ENCODE peak calls at places on chromosomes 4 and X, in seven cellular contexts. F is HepG2, M is H1, Q is HCT116, X is K562, K is SK-N-SH, U is GM12878. G is an unnamed sample.

GRCh38 chrX:151596282-151596681 is 32.8 kb downstream of the PASD1 start:
- DNase-seq in F (no peak), M (no peak), Q (no peak), X (no peak), K (no peak), U (no peak), G (no peak)

GRCh38 chr4:125760956-125761355 is 446.2 kb downstream of the FAT4 start:
- DNase-seq in F (no peak), M (no peak), Q (no peak), X (no peak), K (no peak), U (no peak), G (no peak)

GRCh38 chrX:53263597-53264094 is 17.7 kb downstream of the IQSEC2 start:
- DNase-seq in F (no peak), M (no peak), Q (peak; percentile 59), X (peak; percentile 72), K (no peak), U (no peak), G (no peak)

GRCh38 chrX:30643313-30643821 is 9.9 kb upstream of the GK start:
- DNase-seq in F (peak; percentile 87), M (no peak), Q (no peak), X (no peak), K (no peak), U (no peak), G (no peak)

GRCh38 chrX:96480081-96480480 is 204.6 kb upstream of the DIAPH2 start:
- DNase-seq in F (no peak), M (no peak), Q (no peak), X (no peak), K (no peak), U (no peak), G (no peak)

GRCh38 chr4:140704392-140704955 is 51.7 kb downstream of the TBC1D9 start:
- DNase-seq in F (no peak), M (no peak), Q (no peak), X (no peak), K (no peak), U (no peak), G (no peak)

GRCh38 chr4:177281544-177281943 is 28.1 kb upstream of the NEIL3 start:
- DNase-seq in F (no peak), M (no peak), Q (no peak), X (no peak), K (no peak), U (no peak), G (no peak)

GRCh38 chr4:51885371-51885770 is 42.4 kb downstream of the DCUN1D4 start:
- DNase-seq in F (peak; percentile 44), M (no peak), Q (peak; percentile 13), X (peak; percentile 28), K (peak; percentile 21), U (no peak), G (peak; percentile 41)

GRCh38 chr4:153649572-153649991 is 34.5 kb upstream of the TLR2 start:
- DNase-seq in F (peak; percentile 21), M (no peak), Q (peak; percentile 60), X (no peak), K (no peak), U (no peak), G (peak; percentile 40)

GRCh38 chr4:141686146-141686775 is 49.9 kb downstream of the IL15 start:
- DNase-seq in F (no peak), M (no peak), Q (peak; percentile 67), X (no peak), K (no peak), U (no peak), G (no peak)

GRCh38 chr4:41178372-41179085 is 35.8 kb downstream of the APBB2 start:
- DNase-seq in F (no peak), M (no peak), Q (no peak), X (no peak), K (no peak), U (no peak), G (no peak)

GRCh38 chr4:130309221-130309620 is 1213.3 kb downstream of the C4orf33 start:
- DNase-seq in F (no peak), M (no peak), Q (no peak), X (no peak), K (no peak), U (no peak), G (no peak)

GRCh38 chr4:127856485-127857447 is 23.9 kb upstream of the PLK4 start:
- DNase-seq in F (no peak), M (no peak), Q (no peak), X (no peak), K (no peak), U (peak; percentile 60), G (no peak)

GRCh38 chr4:120299631-120300030 is 233.0 kb upstream of the MAD2L1 start:
- DNase-seq in F (no peak), M (no peak), Q (no peak), X (no peak), K (no peak), U (no peak), G (no peak)

DNA sequence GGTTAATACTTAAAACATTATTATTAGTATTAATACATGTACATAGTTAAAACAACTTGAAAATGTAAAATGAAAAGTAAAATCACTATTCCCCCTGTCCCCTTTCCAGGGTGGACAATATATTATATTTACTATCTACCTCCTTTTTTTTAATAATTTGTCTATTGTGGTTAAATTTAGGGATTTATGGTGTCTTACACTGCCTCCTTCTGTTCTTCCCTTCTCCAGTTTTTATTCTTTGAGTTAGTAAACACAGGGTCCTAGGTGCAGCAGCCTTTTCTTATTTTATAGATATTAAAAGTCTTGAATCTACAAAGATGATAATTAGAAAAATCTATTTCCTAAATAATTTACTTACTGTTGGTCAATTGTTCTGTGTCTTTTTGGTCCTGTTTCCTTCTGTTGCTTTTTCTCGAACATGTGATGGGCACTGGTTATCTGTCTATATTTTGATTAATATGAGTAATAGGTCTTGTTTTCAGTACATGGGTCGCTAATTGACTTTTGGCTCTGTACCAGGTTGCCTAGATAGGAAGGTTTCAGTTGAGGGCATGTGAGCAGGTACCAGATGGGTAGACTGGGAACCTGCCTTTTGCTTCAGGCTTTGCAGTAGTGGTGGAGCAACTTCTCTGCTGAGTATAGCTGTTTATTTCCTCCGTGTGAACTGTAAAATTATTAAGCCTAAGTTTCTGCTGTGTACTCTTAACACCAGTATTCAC is 1.1 kb downstream of the NUDT9 start:
- DNase-seq in F (no peak), M (no peak), Q (no peak), X (peak; percentile 14), K (peak; percentile 56), U (no peak), G (no peak)
- TF ChIP-seq JUND in F (no peak), M (no peak), Q (no peak), X (no peak), K (no peak), U (no peak), G (no peak)

DNA sequence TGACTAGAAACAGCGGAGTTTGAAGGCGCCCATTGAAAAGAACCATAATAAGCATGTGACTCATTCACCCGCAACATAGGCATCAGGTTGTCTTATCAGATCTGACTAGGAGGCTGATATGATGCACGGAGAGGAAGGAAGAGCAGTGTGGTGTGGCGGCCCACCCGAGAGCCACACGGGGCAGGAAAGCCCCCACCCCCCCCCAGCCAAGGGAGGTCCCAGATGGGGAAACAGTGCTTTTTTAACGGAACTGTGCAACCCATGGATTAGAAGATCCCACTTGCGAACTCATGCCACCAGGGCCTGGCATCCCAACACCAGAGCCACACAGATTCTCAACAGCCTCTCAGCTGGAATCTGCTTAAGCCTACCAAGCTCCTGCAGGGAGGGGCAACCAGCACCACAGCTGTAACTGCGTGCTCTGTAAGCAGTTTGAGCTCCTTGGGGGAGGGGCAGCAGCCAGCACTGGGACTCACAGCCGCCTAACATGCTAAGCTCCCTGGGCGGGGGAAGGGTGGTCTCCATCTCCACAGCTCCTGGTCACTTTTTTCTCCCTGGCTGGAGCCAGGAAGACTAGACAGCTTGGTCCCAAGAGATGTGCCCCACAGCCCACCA is 466.2 kb downstream of the PDGFC start:
- DNase-seq in F (no peak), M (peak; percentile 19), Q (no peak), X (no peak), K (no peak), U (no peak), G (no peak)
- TF ChIP-seq JUND in F (no peak), M (no peak), Q (no peak), X (no peak), K (peak; percentile 83), U (no peak), G (no peak)

GRCh38 chrX:47859686-47860085 is 23.0 kb downstream of the ZNF81 start:
- DNase-seq in F (no peak), M (no peak), Q (no peak), X (no peak), K (no peak), U (no peak), G (no peak)

GRCh38 chrX:47849776-47850175 is 13.1 kb downstream of the ZNF81 start:
- DNase-seq in F (no peak), M (no peak), Q (no peak), X (no peak), K (no peak), U (no peak), G (no peak)

GRCh38 chrX:47854474-47854873 is 17.8 kb downstream of the ZNF81 start:
- DNase-seq in F (no peak), M (no peak), Q (no peak), X (no peak), K (peak; percentile 14), U (no peak), G (peak; percentile 66)
- TF ChIP-seq JUND in F (no peak), M (no peak), Q (no peak), X (no peak), K (no peak), U (no peak), G (no peak)

DNA sequence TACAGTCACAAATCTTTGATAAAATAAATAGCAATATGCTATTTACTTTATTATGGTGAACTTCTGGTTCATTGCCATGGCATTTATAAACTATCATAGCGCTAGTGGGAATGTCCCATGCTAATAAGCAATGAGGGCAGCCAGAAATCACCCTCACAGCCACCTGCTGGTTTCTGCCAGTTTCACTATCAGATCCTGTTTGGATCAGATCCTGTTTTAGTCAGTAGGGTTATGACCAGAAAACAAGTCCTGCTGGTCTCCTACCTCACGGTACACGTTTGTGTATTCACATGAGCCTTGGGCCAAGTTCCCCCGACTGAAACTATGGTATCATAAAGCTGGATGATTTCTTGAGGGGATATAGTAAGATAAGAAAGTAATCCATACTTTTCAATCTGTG is 17.7 kb downstream of the FOXR2 start:
- DNase-seq in F (no peak), M (no peak), Q (no peak), X (no peak), K (no peak), U (peak; percentile 32), G (no peak)
- TF ChIP-seq JUND in F (no peak), M (no peak), Q (no peak), X (no peak), K (no peak), U (no peak), G (no peak)

DNA sequence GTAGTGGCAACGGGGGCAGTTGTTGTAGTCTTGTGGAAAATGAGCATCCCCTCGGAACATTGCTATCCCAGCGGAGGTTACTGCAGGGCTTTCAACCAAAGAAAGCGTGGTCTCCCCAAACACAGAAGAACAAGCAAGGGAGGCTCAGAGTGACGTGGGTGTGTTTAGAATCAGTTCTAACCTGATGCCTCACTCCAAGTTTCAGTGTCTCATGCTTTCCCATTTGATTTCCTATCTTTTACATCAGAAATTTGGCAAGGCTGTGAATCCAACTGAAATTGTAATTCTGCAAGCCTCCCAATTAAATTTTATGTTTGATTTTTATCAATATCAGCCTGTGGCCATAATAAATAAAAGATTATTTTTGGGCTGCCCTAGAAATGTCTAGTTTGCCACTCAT is 156.1 kb upstream of the LNX1 start:
- DNase-seq in F (no peak), M (no peak), Q (no peak), X (no peak), K (no peak), U (no peak), G (no peak)
- TF ChIP-seq JUND in F (no peak), M (no peak), Q (no peak), X (no peak), K (no peak), U (no peak), G (no peak)